ENCODE peak calls at places on chromosome 19, in eight cellular contexts. M is HTR-8/SVneo; C is hippocampal formation; P is adrenal gland; R is memory B cell; D is stimulated activated CD8-positive, alpha-beta memory T cell treated with anti-CD3 and anti-CD28 coated beads, Interleukin-7, amount 100 ng/mL, for 24 hours; L is neuronal stem cell; K is endothelial cell. J is an unnamed sample.

GRCh38 chr19:45446295-45446694 is 21.5 kb upstream of the FOSB start:
- DNase-seq in M (no peak), C (no peak), P (no peak), R (no peak), D (no peak), L (no peak), K (no peak), J (peak; percentile 77)

GRCh38 chr19:3061214-3062161 is 807 bp downstream of the TLE5 start:
- DNase-seq in M (peak; percentile 44), C (peak; percentile 58), P (no peak), R (peak; percentile 71), D (peak; percentile 22), L (no peak), K (no peak), J (no peak)

GRCh38 chr19:50332014-50332263 is 2.8 kb upstream of the KCNC3 start:
- DNase-seq in M (no peak), C (no peak), P (no peak), R (no peak), D (no peak), L (no peak), K (no peak), J (no peak)

GRCh38 chr19:55146648-55147218 is 2.3 kb downstream of the TNNT1 start:
- DNase-seq in M (peak; percentile 81), C (no peak), P (no peak), R (no peak), D (no peak), L (no peak), K (no peak), J (peak; percentile 97)

GRCh38 chr19:39825531-39826076 is 8.4 kb downstream of the DYRK1B start:
- DNase-seq in M (no peak), C (no peak), P (no peak), R (no peak), D (no peak), L (no peak), K (no peak), J (no peak)

GRCh38 chr19:46863818-46864629 is 3.2 kb downstream of the ARHGAP35 start:
- DNase-seq in M (peak; percentile 85), C (no peak), P (peak; percentile 57), R (no peak), D (no peak), L (peak; percentile 70), K (no peak), J (peak; percentile 87)

GRCh38 chr19:40813182-40813581 is 14.2 kb downstream of the EGLN2 start:
- DNase-seq in M (no peak), C (no peak), P (no peak), R (no peak), D (no peak), L (no peak), K (no peak), J (no peak)

GRCh38 chr19:41426952-41427646 is at the start of gene B3GNT8:
- DNase-seq in M (no peak), C (no peak), P (peak; percentile 86), R (no peak), D (no peak), L (peak; percentile 59), K (peak; percentile 56), J (peak; percentile 94)

GRCh38 chr19:51144482-51145045 is 2.5 kb downstream of the SIGLEC7 start:
- DNase-seq in M (no peak), C (no peak), P (no peak), R (no peak), D (no peak), L (no peak), K (no peak), J (no peak)

GRCh38 chr19:57759096-57759495 is 10.4 kb upstream of the ZNF586 start:
- DNase-seq in M (no peak), C (no peak), P (no peak), R (no peak), D (no peak), L (no peak), K (no peak), J (no peak)

GRCh38 chr19:23509686-23510450 is 114.6 kb upstream of the ZNF91 start:
- DNase-seq in M (peak; percentile 41), C (no peak), P (no peak), R (no peak), D (no peak), L (no peak), K (no peak), J (no peak)

GRCh38 chr19:5971714-5972354 is 6.1 kb downstream of the RANBP3 start:
- DNase-seq in M (no peak), C (no peak), P (no peak), R (no peak), D (no peak), L (no peak), K (no peak), J (no peak)

GRCh38 chr19:4676955-4677731 is 7.0 kb upstream of the MYDGF start:
- DNase-seq in M (peak; percentile 28), C (no peak), P (peak; percentile 62), R (no peak), D (no peak), L (no peak), K (peak; percentile 71), J (peak; percentile 94)

GRCh38 chr19:49932731-49933131 is 3.4 kb upstream of the NUP62 start:
- DNase-seq in M (no peak), C (no peak), P (no peak), R (no peak), D (no peak), L (no peak), K (no peak), J (no peak)

GRCh38 chr19:4108767-4109625 is 14.9 kb downstream of the MAP2K2 start:
- DNase-seq in M (no peak), C (no peak), P (no peak), R (peak; percentile 84), D (no peak), L (no peak), K (no peak), J (no peak)